ENCODE peak calls at places on chromosomes 11 and 22, in eight cellular contexts. A is RWPE2, S is testis, X is GM13976, V is epithelial cell of esophagus, W is WTC11, G is GM12865, R is GM13977. I is an unnamed sample.

GRCh38 chr11:86922225-86922624 is 33.0 kb downstream of the FZD4 start:
- DNase-seq in G (no peak), X (no peak), V (no peak), W (no peak), R (no peak), S (no peak), A (no peak), I (no peak)

GRCh38 chr11:75759832-75760231 is 8.7 kb upstream of the DGAT2 start:
- DNase-seq in S (no peak), R (no peak), X (no peak), W (no peak), A (no peak), V (no peak), G (no peak), I (peak; percentile 4)

GRCh38 chr11:68106165-68106940 is 14.8 kb downstream of the CHKA start:
- DNase-seq in W (no peak), G (no peak), X (no peak), R (no peak), S (peak; percentile 77), A (no peak), V (no peak), I (peak; percentile 85)

GRCh38 chr22:27063841-27064240 is 406.5 kb downstream of the MIAT start:
- DNase-seq in X (no peak), W (no peak), G (no peak), R (no peak), A (no peak), V (no peak), S (no peak), I (no peak)

GRCh38 chr11:123188508-123189165 is 6.4 kb downstream of the CLMP start:
- DNase-seq in X (no peak), R (no peak), S (peak; percentile 36), A (no peak), V (no peak), G (no peak), W (no peak), I (no peak)

GRCh38 chr22:40400173-40400572 is 29.8 kb downstream of the SGSM3 start:
- DNase-seq in V (no peak), S (no peak), W (no peak), A (no peak), R (peak; percentile 62), X (peak; percentile 60), G (peak; percentile 89), I (no peak)

GRCh38 chr11:70532728-70533127 is 134.4 kb downstream of the CTTN start:
- DNase-seq in R (no peak), V (no peak), W (no peak), X (no peak), A (peak; percentile 23), G (no peak), S (no peak), I (no peak)

GRCh38 chr11:132864811-132865576 is 667.3 kb downstream of the OPCML start:
- DNase-seq in W (peak; percentile 55), X (no peak), V (no peak), A (no peak), R (no peak), S (no peak), G (no peak), I (no peak)

GRCh38 chr22:37049224-37049623 is 2.3 kb upstream of the KCTD17 start:
- DNase-seq in R (no peak), S (no peak), G (no peak), A (no peak), W (no peak), X (no peak), V (no peak), I (no peak)

GRCh38 chr11:59157433-59157832 is 14.5 kb upstream of the DTX4 start:
- DNase-seq in W (no peak), R (no peak), V (no peak), S (no peak), G (no peak), X (no peak), A (no peak), I (no peak)

GRCh38 chr11:84471501-84471900 is 1155.6 kb downstream of the DLG2 start:
- DNase-seq in G (no peak), R (no peak), X (no peak), W (no peak), S (no peak), A (no peak), V (no peak), I (no peak)

GRCh38 chr11:84465040-84465439 is 1162.1 kb downstream of the DLG2 start:
- DNase-seq in R (no peak), W (no peak), G (no peak), X (no peak), A (no peak), S (no peak), V (no peak), I (no peak)

GRCh38 chr11:84468255-84468654 is 1158.9 kb downstream of the DLG2 start:
- DNase-seq in X (no peak), V (no peak), G (no peak), R (no peak), W (no peak), S (no peak), A (no peak), I (no peak)
- TF ChIP-seq CTCF in X (no peak), V (no peak), G (no peak), R (no peak), W (no peak), S (no peak), A (no peak), I (no peak)

DNA sequence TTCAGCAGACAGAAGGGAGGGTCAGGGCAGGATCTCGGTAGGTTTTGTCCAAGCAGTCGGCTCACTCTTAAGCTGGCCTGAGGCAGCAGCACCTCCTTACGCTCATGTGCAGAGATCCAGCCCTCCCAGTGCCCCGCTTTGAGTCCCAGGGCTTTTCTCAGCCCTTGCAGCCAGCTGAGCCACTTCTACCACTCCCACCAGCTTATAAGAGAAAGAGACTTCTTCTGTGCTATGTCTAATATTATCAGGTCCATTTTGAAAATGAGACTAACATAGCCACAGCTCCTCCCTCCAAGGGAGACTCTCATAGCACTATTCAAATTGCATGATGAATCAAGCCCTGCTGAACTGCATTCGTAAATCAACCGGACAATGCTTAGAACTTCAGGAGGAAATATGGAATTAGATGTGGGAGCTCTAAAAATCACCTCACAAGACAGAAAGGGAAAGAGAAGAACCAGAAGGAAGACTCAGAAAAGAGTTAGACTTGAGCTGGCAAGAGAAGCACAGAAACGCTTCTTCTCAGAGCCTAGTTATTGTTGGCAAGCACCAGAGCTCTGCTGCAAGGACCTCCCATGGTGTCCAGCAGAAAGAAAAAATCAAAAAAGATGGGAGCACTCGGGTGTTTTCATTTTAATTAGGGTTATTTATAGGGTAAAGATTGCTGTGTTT is 181.5 kb downstream of the ETS1 start:
- DNase-seq in R (no peak), S (no peak), V (no peak), A (no peak), X (no peak), G (no peak), W (no peak), I (no peak)
- TF ChIP-seq CTCF in R (no peak), S (no peak), V (no peak), A (no peak), X (no peak), G (no peak), W (no peak), I (no peak)

DNA sequence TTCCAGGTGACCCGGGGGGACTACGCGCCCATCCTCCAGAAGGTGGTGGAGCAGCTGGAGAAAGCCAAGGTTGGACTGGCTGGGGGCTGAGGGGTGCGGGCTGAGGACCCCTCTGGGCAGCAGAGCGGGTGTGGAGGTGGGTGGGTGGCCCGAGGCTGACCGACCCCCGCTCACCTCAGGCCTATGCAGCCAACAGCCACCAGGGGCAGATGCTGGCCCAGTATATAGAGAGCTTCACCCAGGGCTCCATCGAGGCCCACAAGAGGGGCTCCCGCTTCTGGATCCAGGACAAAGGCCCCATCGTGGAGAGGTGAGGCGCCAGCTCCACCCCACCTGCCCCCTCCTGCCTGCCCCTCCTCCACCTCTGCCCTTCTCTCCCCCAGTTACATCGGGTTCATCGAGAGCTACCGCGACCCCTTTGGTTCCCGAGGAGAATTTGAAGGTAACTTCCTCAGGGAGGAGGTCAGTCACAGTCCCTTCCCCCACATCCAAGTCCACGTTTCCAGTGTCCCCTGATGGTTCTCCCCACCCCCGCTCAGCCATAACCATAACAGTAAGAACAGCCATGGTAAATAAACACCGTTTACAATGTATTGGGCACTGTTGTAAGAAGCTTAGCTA is 11.2 kb downstream of the DPP3 start:
- DNase-seq in W (peak; percentile 74), A (no peak), R (no peak), V (no peak), S (no peak), X (no peak), G (no peak), I (no peak)
- TF ChIP-seq CTCF in W (peak; percentile 75), A (peak; percentile 11), R (peak; percentile 21), V (peak; percentile 39), S (peak; percentile 38), X (no peak), G (no peak), I (peak; percentile 8)

GRCh38 chr11:1309498-1310314 is at the start of gene TOLLIP:
- DNase-seq in G (peak; percentile 96), V (peak; percentile 90), X (peak; percentile 100), S (peak; percentile 94), R (peak; percentile 100), W (peak; percentile 95), A (peak; percentile 89), I (peak; percentile 96)
- TF ChIP-seq CTCF in G (peak; percentile 6), V (no peak), X (peak; percentile 17), S (no peak), R (peak; percentile 34), W (no peak), A (no peak), I (no peak)